ENCODE peak calls at places on chromosomes 13 and 19, in five cellular contexts. L is esophagus muscularis mucosa, Y is heart left ventricle, I is uterus, W is breast epithelium. F is an unnamed sample.

GRCh38 chr19:47227347-47228167 is 3.4 kb downstream of the BBC3 start:
- DNase-seq in L (peak), W (peak), Y (peak), I (peak), F (peak)

GRCh38 chr19:13846533-13847032 is 30.4 kb upstream of the NANOS3 start:
- DNase-seq in Y (peak), I (peak), W (peak), L (no peak), F (peak)

GRCh38 chr13:70386919-70387318 is 278.7 kb upstream of the KLHL1 start:
- DNase-seq in Y (no peak), W (no peak), L (no peak), I (no peak), F (no peak)

GRCh38 chr13:111941845-111942447 is 125.0 kb upstream of the SOX1 start:
- DNase-seq in W (no peak), I (no peak), Y (no peak), L (no peak), F (no peak)

GRCh38 chr19:16544468-16545231 is 2.4 kb upstream of the CHERP start:
- DNase-seq in Y (no peak), W (no peak), L (no peak), I (no peak), F (no peak)

GRCh38 chr19:12867120-12868099 is 13.8 kb downstream of the DNASE2 start:
- DNase-seq in Y (peak), W (peak), I (peak), L (no peak), F (peak)

GRCh38 chr19:9130965-9131364 is 4.2 kb upstream of the OR7G3 start:
- DNase-seq in I (no peak), Y (no peak), W (no peak), L (no peak), F (no peak)

GRCh38 chr19:31338069-31338767 is 11.0 kb downstream of the TSHZ3 start:
- DNase-seq in Y (peak), I (peak), W (no peak), L (no peak), F (peak)

GRCh38 chr13:79990048-79990447 is 350.9 kb downstream of the SPRY2 start:
- DNase-seq in L (no peak), Y (no peak), W (no peak), I (no peak), F (no peak)

GRCh38 chr13:113083022-113083373 is 22.6 kb upstream of the F7 start:
- DNase-seq in Y (peak), W (no peak), L (no peak), I (no peak), F (no peak)

DNA sequence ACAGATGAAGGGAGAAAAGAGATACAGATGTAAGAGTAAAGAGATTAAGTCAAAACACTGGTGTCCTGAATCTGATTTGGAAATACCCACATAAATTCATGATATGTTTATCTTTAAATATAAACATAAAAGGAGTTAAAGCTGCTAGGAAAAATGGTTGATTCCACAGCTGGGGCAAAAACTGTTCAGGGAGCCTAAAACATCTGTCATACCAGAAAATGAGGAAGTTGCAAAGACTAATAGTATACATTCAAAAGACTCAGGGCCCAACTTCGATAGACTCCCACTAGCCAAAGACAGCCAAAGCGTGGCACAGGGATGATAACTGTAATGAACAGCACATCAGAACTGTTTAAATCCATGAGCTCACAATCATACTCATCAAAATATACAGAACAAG is 62.0 kb downstream of the ABCC4 start:
- DNase-seq in I (no peak), Y (no peak), W (no peak), L (no peak), F (no peak)
- TF ChIP-seq POLR2A in I (no peak), Y (no peak), W (no peak), L (no peak), F (no peak)

GRCh38 chr13:64074989-64075474 is 2659.4 kb upstream of the PCDH20 start:
- DNase-seq in I (no peak), Y (no peak), L (no peak), W (no peak), F (no peak)
- H3K27ac ChIP-seq in I (no peak), Y (no peak), L (no peak), W (no peak), F (no peak)

DNA sequence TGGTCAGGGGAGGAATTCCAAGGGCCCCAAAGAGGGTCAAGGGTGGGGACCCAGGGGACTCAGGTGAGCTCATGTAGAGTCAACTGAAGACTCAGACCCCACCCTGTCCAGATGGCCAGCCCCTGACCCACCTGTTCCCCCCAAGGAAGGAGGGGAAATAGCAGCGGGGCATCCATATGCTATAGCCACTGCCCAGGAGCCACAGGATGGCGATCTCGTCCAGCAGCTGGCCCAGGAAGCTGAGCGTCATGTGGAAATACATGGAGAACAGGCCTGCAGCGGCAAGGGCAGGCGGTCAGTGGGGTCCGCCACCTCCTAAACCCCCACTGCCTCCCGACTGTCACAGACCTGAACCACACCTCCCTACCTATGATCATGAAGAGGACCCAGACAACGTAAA is 21.4 kb downstream of the ACER1 start:
- DNase-seq in W (no peak), Y (no peak), I (no peak), L (no peak), F (no peak)
- TF ChIP-seq CTCF in W (peak), Y (no peak), I (no peak), L (no peak), F (no peak)

GRCh38 chr19:45996933-45997332 is 1.7 kb downstream of the CCDC61 start:
- DNase-seq in I (no peak), Y (peak), W (no peak), L (no peak), F (no peak)

GRCh38 chr19:45994456-45994988 is 745 bp upstream of the CCDC61 start:
- DNase-seq in I (no peak), Y (no peak), L (no peak), W (no peak), F (no peak)

GRCh38 chr19:45998834-45999233 is 3.6 kb downstream of the CCDC61 start:
- DNase-seq in Y (no peak), I (no peak), L (no peak), W (no peak), F (no peak)

GRCh38 chr19:45994989-45995714 is at the start of gene CCDC61:
- DNase-seq in Y (peak), W (peak), I (peak), L (peak), F (peak)

DNA sequence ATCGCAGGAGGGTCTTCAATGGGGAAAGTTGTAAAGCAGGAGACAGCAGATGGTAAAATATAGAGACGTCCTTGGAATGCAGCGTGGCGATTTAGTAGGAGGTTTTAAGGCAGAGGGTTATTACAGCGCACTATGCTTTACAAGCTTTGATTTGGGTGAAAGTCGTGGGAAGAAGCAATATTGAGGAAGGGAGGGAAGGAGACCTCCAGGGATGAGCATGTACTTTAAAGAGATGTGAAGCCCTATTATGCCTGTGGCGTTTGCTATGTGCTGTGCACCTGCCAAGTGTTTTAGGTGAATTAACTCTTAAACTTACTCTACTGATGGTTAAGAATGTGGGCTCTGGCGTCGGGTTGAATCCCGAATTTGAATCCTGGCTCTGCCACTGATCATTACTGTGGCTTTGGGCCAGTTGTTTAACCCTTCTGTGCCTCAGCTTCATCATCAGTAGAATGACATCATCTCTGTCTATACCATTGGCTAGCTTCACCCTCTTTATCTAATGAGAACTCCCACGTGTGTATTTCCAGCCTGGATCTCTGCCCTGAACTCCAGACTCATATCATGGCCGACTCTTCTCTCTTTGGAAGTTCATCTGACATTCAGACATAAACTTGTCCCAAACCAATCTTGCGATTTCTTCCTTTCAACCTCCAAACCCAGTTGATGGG is 583 bp downstream of the CCDC61 start:
- DNase-seq in Y (peak), I (no peak), L (no peak), W (no peak), F (no peak)
- TF ChIP-seq POLR2A in Y (no peak), I (no peak), L (no peak), W (no peak), F (no peak)

GRCh38 chr13:100789025-100789424 is 114.4 kb upstream of the TMTC4 start:
- DNase-seq in I (no peak), L (no peak), Y (no peak), W (no peak), F (no peak)
- H3K27ac ChIP-seq in I (no peak), L (no peak), Y (no peak), W (no peak), F (no peak)

DNA sequence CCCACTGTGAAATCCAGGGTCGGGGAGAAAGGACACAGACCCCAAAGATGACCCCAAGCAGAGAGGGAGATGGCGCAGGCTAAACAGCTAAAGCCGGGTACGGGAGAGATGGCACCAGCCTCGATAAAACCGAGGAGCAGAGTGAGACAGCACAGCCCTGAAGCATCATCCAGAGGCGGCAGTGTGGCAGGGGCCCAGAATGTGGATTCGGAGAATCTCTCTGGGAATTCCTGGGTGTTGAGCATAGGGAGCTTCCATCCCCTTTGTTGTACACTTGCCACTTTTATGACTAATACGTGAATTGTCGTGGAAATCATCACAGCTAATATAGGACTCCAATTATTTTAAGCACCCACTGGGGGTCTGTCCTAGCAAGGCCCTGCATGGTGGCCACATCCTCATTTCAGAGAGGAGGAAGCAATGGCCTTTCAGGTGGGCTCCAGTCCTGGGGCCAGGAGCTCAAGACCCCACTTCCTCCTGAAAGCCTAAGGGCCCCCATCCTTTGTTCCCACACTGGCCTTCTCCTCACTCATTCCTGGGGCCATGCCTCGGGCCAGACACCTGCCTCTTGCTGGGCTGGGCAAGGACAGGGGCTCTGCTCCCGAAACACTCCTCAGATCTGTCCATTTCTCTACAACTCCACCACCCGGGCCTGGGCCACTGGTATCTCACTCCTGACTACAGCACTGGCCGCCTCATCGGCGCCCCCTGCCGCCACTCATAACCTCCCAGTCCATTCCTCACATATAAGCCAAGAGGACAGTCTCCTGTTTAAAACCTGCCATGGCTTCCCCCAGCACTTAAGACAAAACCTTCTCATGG is 29.3 kb upstream of the ATP1A3 start:
- DNase-seq in I (no peak), L (no peak), W (no peak), Y (peak), F (no peak)
- TF ChIP-seq CTCF in I (no peak), L (no peak), W (no peak), Y (no peak), F (no peak)